ENCODE peak calls at places on chromosomes 12 and 14, in ten cellular contexts. One of them, this sample, is unnamed.

GRCh38 chr12:76455582-76456345 is 103.8 kb downstream of the OSBPL8 start:
- DNase-seq in mammary epithelial cell: peak; percentile 89
- DNase-seq in activated T-helper 2 cell treated with anti-CD3 and anti-CD28 coated beads, Interferon-gamma antibody, Interleukin-2, Interleukin-4, amounts not matched to agents 10 μg/mL and 5 μg/mL and 100 μg/mL, durations not matched to agents 14 hours and 24 hours and 36 hours: no peak
- DNase-seq in C1 segment of cervical spinal cord: no peak
- DNase-seq in activated naive CD4-positive, alpha-beta T cell treated with Interleukin-2 at 50 U/mL for 16 hours: peak; percentile 17
- DNase-seq in naive thymus-derived CD8-positive, alpha-beta T cell: no peak
- DNase-seq in nephron progenitor cell: no peak
- DNase-seq in GM06990: peak; percentile 34
- DNase-seq in stimulated activated CD8-positive, alpha-beta memory T cell treated with anti-CD3 and anti-CD28 coated beads, Interleukin-15, amount 100 ng/mL, for 48 hours: no peak
- DNase-seq in foreskin fibroblast: peak; percentile 81
- DNase-seq in this sample: no peak

GRCh38 chr12:55681142-55682077 is 26.3 kb downstream of the ITGA7 start:
- DNase-seq in foreskin fibroblast: peak; percentile 79
- DNase-seq in naive thymus-derived CD8-positive, alpha-beta T cell: no peak
- DNase-seq in mammary epithelial cell: peak; percentile 43
- DNase-seq in activated T-helper 2 cell treated with anti-CD3 and anti-CD28 coated beads, Interferon-gamma antibody, Interleukin-2, Interleukin-4, amounts not matched to agents 10 μg/mL and 5 μg/mL and 100 μg/mL, durations not matched to agents 14 hours and 24 hours and 36 hours: no peak
- DNase-seq in GM06990: no peak
- DNase-seq in activated naive CD4-positive, alpha-beta T cell treated with Interleukin-2 at 50 U/mL for 16 hours: peak; percentile 4
- DNase-seq in stimulated activated CD8-positive, alpha-beta memory T cell treated with anti-CD3 and anti-CD28 coated beads, Interleukin-15, amount 100 ng/mL, for 48 hours: no peak
- DNase-seq in nephron progenitor cell: peak; percentile 61
- DNase-seq in C1 segment of cervical spinal cord: no peak
- DNase-seq in this sample: no peak

GRCh38 chr12:10393291-10393690 is 3.5 kb upstream of the KLRK1 start:
- DNase-seq in activated T-helper 2 cell treated with anti-CD3 and anti-CD28 coated beads, Interferon-gamma antibody, Interleukin-2, Interleukin-4, amounts not matched to agents 10 μg/mL and 5 μg/mL and 100 μg/mL, durations not matched to agents 14 hours and 24 hours and 36 hours: no peak
- DNase-seq in stimulated activated CD8-positive, alpha-beta memory T cell treated with anti-CD3 and anti-CD28 coated beads, Interleukin-15, amount 100 ng/mL, for 48 hours: no peak
- DNase-seq in C1 segment of cervical spinal cord: no peak
- DNase-seq in GM06990: no peak
- DNase-seq in naive thymus-derived CD8-positive, alpha-beta T cell: no peak
- DNase-seq in foreskin fibroblast: no peak
- DNase-seq in mammary epithelial cell: no peak
- DNase-seq in activated naive CD4-positive, alpha-beta T cell treated with Interleukin-2 at 50 U/mL for 16 hours: no peak
- DNase-seq in nephron progenitor cell: no peak
- DNase-seq in this sample: no peak

GRCh38 chr12:106741247-106741646 is 33.2 kb upstream of the RIC8B start:
- DNase-seq in foreskin fibroblast: no peak
- DNase-seq in naive thymus-derived CD8-positive, alpha-beta T cell: no peak
- DNase-seq in activated T-helper 2 cell treated with anti-CD3 and anti-CD28 coated beads, Interferon-gamma antibody, Interleukin-2, Interleukin-4, amounts not matched to agents 10 μg/mL and 5 μg/mL and 100 μg/mL, durations not matched to agents 14 hours and 24 hours and 36 hours: no peak
- DNase-seq in nephron progenitor cell: no peak
- DNase-seq in stimulated activated CD8-positive, alpha-beta memory T cell treated with anti-CD3 and anti-CD28 coated beads, Interleukin-15, amount 100 ng/mL, for 48 hours: no peak
- DNase-seq in mammary epithelial cell: no peak
- DNase-seq in activated naive CD4-positive, alpha-beta T cell treated with Interleukin-2 at 50 U/mL for 16 hours: no peak
- DNase-seq in GM06990: no peak
- DNase-seq in C1 segment of cervical spinal cord: no peak
- DNase-seq in this sample: no peak

GRCh38 chr12:108815875-108816594 is 41.3 kb downstream of the SSH1 start:
- DNase-seq in C1 segment of cervical spinal cord: no peak
- DNase-seq in activated naive CD4-positive, alpha-beta T cell treated with Interleukin-2 at 50 U/mL for 16 hours: no peak
- DNase-seq in activated T-helper 2 cell treated with anti-CD3 and anti-CD28 coated beads, Interferon-gamma antibody, Interleukin-2, Interleukin-4, amounts not matched to agents 10 μg/mL and 5 μg/mL and 100 μg/mL, durations not matched to agents 14 hours and 24 hours and 36 hours: no peak
- DNase-seq in nephron progenitor cell: no peak
- DNase-seq in GM06990: no peak
- DNase-seq in naive thymus-derived CD8-positive, alpha-beta T cell: no peak
- DNase-seq in mammary epithelial cell: peak; percentile 85
- DNase-seq in stimulated activated CD8-positive, alpha-beta memory T cell treated with anti-CD3 and anti-CD28 coated beads, Interleukin-15, amount 100 ng/mL, for 48 hours: no peak
- DNase-seq in foreskin fibroblast: no peak
- DNase-seq in this sample: no peak

GRCh38 chr14:104687601-104688504 is 1.6 kb upstream of the INF2 start:
- DNase-seq in naive thymus-derived CD8-positive, alpha-beta T cell: no peak
- DNase-seq in nephron progenitor cell: peak; percentile 50
- DNase-seq in C1 segment of cervical spinal cord: no peak
- DNase-seq in activated naive CD4-positive, alpha-beta T cell treated with Interleukin-2 at 50 U/mL for 16 hours: no peak
- DNase-seq in mammary epithelial cell: peak; percentile 86
- DNase-seq in GM06990: no peak
- DNase-seq in stimulated activated CD8-positive, alpha-beta memory T cell treated with anti-CD3 and anti-CD28 coated beads, Interleukin-15, amount 100 ng/mL, for 48 hours: no peak
- DNase-seq in activated T-helper 2 cell treated with anti-CD3 and anti-CD28 coated beads, Interferon-gamma antibody, Interleukin-2, Interleukin-4, amounts not matched to agents 10 μg/mL and 5 μg/mL and 100 μg/mL, durations not matched to agents 14 hours and 24 hours and 36 hours: no peak
- DNase-seq in foreskin fibroblast: no peak
- DNase-seq in this sample: peak; percentile 62

GRCh38 chr12:70243510-70244331 is 488 bp downstream of the CNOT2 start:
- DNase-seq in activated naive CD4-positive, alpha-beta T cell treated with Interleukin-2 at 50 U/mL for 16 hours: peak; percentile 68
- DNase-seq in naive thymus-derived CD8-positive, alpha-beta T cell: peak; percentile 71
- DNase-seq in foreskin fibroblast: peak; percentile 57
- DNase-seq in activated T-helper 2 cell treated with anti-CD3 and anti-CD28 coated beads, Interferon-gamma antibody, Interleukin-2, Interleukin-4, amounts not matched to agents 10 μg/mL and 5 μg/mL and 100 μg/mL, durations not matched to agents 14 hours and 24 hours and 36 hours: peak; percentile 49
- DNase-seq in stimulated activated CD8-positive, alpha-beta memory T cell treated with anti-CD3 and anti-CD28 coated beads, Interleukin-15, amount 100 ng/mL, for 48 hours: peak; percentile 41
- DNase-seq in GM06990: no peak
- DNase-seq in mammary epithelial cell: peak; percentile 58
- DNase-seq in nephron progenitor cell: peak; percentile 72
- DNase-seq in C1 segment of cervical spinal cord: peak; percentile 53
- DNase-seq in this sample: peak; percentile 45

GRCh38 chr14:20802341-20803084 is at the start of gene RNASE1:
- DNase-seq in activated naive CD4-positive, alpha-beta T cell treated with Interleukin-2 at 50 U/mL for 16 hours: no peak
- DNase-seq in nephron progenitor cell: no peak
- DNase-seq in GM06990: no peak
- DNase-seq in activated T-helper 2 cell treated with anti-CD3 and anti-CD28 coated beads, Interferon-gamma antibody, Interleukin-2, Interleukin-4, amounts not matched to agents 10 μg/mL and 5 μg/mL and 100 μg/mL, durations not matched to agents 14 hours and 24 hours and 36 hours: no peak
- DNase-seq in C1 segment of cervical spinal cord: no peak
- DNase-seq in foreskin fibroblast: no peak
- DNase-seq in stimulated activated CD8-positive, alpha-beta memory T cell treated with anti-CD3 and anti-CD28 coated beads, Interleukin-15, amount 100 ng/mL, for 48 hours: no peak
- DNase-seq in mammary epithelial cell: no peak
- DNase-seq in naive thymus-derived CD8-positive, alpha-beta T cell: no peak
- DNase-seq in this sample: peak; percentile 50

GRCh38 chr14:64625363-64626232 is 75.8 kb downstream of the PPP1R36 start:
- DNase-seq in naive thymus-derived CD8-positive, alpha-beta T cell: no peak
- DNase-seq in activated T-helper 2 cell treated with anti-CD3 and anti-CD28 coated beads, Interferon-gamma antibody, Interleukin-2, Interleukin-4, amounts not matched to agents 10 μg/mL and 5 μg/mL and 100 μg/mL, durations not matched to agents 14 hours and 24 hours and 36 hours: no peak
- DNase-seq in GM06990: no peak
- DNase-seq in mammary epithelial cell: no peak
- DNase-seq in C1 segment of cervical spinal cord: no peak
- DNase-seq in nephron progenitor cell: no peak
- DNase-seq in stimulated activated CD8-positive, alpha-beta memory T cell treated with anti-CD3 and anti-CD28 coated beads, Interleukin-15, amount 100 ng/mL, for 48 hours: no peak
- DNase-seq in foreskin fibroblast: no peak
- DNase-seq in activated naive CD4-positive, alpha-beta T cell treated with Interleukin-2 at 50 U/mL for 16 hours: no peak
- DNase-seq in this sample: no peak

GRCh38 chr14:78598046-78598652 is 428.0 kb downstream of the NRXN3 start:
- DNase-seq in C1 segment of cervical spinal cord: no peak
- DNase-seq in mammary epithelial cell: peak; percentile 16
- DNase-seq in naive thymus-derived CD8-positive, alpha-beta T cell: no peak
- DNase-seq in nephron progenitor cell: peak; percentile 72
- DNase-seq in GM06990: peak; percentile 13
- DNase-seq in activated T-helper 2 cell treated with anti-CD3 and anti-CD28 coated beads, Interferon-gamma antibody, Interleukin-2, Interleukin-4, amounts not matched to agents 10 μg/mL and 5 μg/mL and 100 μg/mL, durations not matched to agents 14 hours and 24 hours and 36 hours: peak; percentile 16
- DNase-seq in stimulated activated CD8-positive, alpha-beta memory T cell treated with anti-CD3 and anti-CD28 coated beads, Interleukin-15, amount 100 ng/mL, for 48 hours: peak; percentile 2
- DNase-seq in activated naive CD4-positive, alpha-beta T cell treated with Interleukin-2 at 50 U/mL for 16 hours: peak; percentile 21
- DNase-seq in foreskin fibroblast: peak; percentile 30
- DNase-seq in this sample: peak; percentile 44

GRCh38 chr14:52052289-52052943 is 16.4 kb downstream of the NID2 start:
- DNase-seq in naive thymus-derived CD8-positive, alpha-beta T cell: no peak
- DNase-seq in activated T-helper 2 cell treated with anti-CD3 and anti-CD28 coated beads, Interferon-gamma antibody, Interleukin-2, Interleukin-4, amounts not matched to agents 10 μg/mL and 5 μg/mL and 100 μg/mL, durations not matched to agents 14 hours and 24 hours and 36 hours: no peak
- DNase-seq in nephron progenitor cell: no peak
- DNase-seq in activated naive CD4-positive, alpha-beta T cell treated with Interleukin-2 at 50 U/mL for 16 hours: no peak
- DNase-seq in C1 segment of cervical spinal cord: no peak
- DNase-seq in stimulated activated CD8-positive, alpha-beta memory T cell treated with anti-CD3 and anti-CD28 coated beads, Interleukin-15, amount 100 ng/mL, for 48 hours: no peak
- DNase-seq in foreskin fibroblast: peak; percentile 77
- DNase-seq in mammary epithelial cell: no peak
- DNase-seq in GM06990: no peak
- DNase-seq in this sample: no peak

GRCh38 chr12:132444957-132445883 is 44.7 kb upstream of the FBRSL1 start:
- DNase-seq in C1 segment of cervical spinal cord: no peak
- DNase-seq in GM06990: peak; percentile 51
- DNase-seq in activated T-helper 2 cell treated with anti-CD3 and anti-CD28 coated beads, Interferon-gamma antibody, Interleukin-2, Interleukin-4, amounts not matched to agents 10 μg/mL and 5 μg/mL and 100 μg/mL, durations not matched to agents 14 hours and 24 hours and 36 hours: peak; percentile 80
- DNase-seq in activated naive CD4-positive, alpha-beta T cell treated with Interleukin-2 at 50 U/mL for 16 hours: peak; percentile 84
- DNase-seq in stimulated activated CD8-positive, alpha-beta memory T cell treated with anti-CD3 and anti-CD28 coated beads, Interleukin-15, amount 100 ng/mL, for 48 hours: peak; percentile 72
- DNase-seq in mammary epithelial cell: no peak
- DNase-seq in foreskin fibroblast: no peak
- DNase-seq in naive thymus-derived CD8-positive, alpha-beta T cell: peak; percentile 59
- DNase-seq in nephron progenitor cell: no peak
- DNase-seq in this sample: no peak

GRCh38 chr12:93634416-93634815 is 42.8 kb upstream of the CRADD start:
- DNase-seq in GM06990: no peak
- DNase-seq in naive thymus-derived CD8-positive, alpha-beta T cell: no peak
- DNase-seq in C1 segment of cervical spinal cord: no peak
- DNase-seq in mammary epithelial cell: no peak
- DNase-seq in nephron progenitor cell: no peak
- DNase-seq in activated T-helper 2 cell treated with anti-CD3 and anti-CD28 coated beads, Interferon-gamma antibody, Interleukin-2, Interleukin-4, amounts not matched to agents 10 μg/mL and 5 μg/mL and 100 μg/mL, durations not matched to agents 14 hours and 24 hours and 36 hours: no peak
- DNase-seq in stimulated activated CD8-positive, alpha-beta memory T cell treated with anti-CD3 and anti-CD28 coated beads, Interleukin-15, amount 100 ng/mL, for 48 hours: no peak
- DNase-seq in activated naive CD4-positive, alpha-beta T cell treated with Interleukin-2 at 50 U/mL for 16 hours: no peak
- DNase-seq in foreskin fibroblast: no peak
- DNase-seq in this sample: no peak

GRCh38 chr12:119870462-119870861 is 6.7 kb downstream of the CIT start:
- DNase-seq in naive thymus-derived CD8-positive, alpha-beta T cell: no peak
- DNase-seq in mammary epithelial cell: peak; percentile 7
- DNase-seq in nephron progenitor cell: no peak
- DNase-seq in GM06990: no peak
- DNase-seq in stimulated activated CD8-positive, alpha-beta memory T cell treated with anti-CD3 and anti-CD28 coated beads, Interleukin-15, amount 100 ng/mL, for 48 hours: no peak
- DNase-seq in activated naive CD4-positive, alpha-beta T cell treated with Interleukin-2 at 50 U/mL for 16 hours: no peak
- DNase-seq in C1 segment of cervical spinal cord: no peak
- DNase-seq in activated T-helper 2 cell treated with anti-CD3 and anti-CD28 coated beads, Interferon-gamma antibody, Interleukin-2, Interleukin-4, amounts not matched to agents 10 μg/mL and 5 μg/mL and 100 μg/mL, durations not matched to agents 14 hours and 24 hours and 36 hours: no peak
- DNase-seq in foreskin fibroblast: peak; percentile 25
- DNase-seq in this sample: no peak

GRCh38 chr12:67193705-67194104 is 75.5 kb upstream of the CAND1 start:
- DNase-seq in C1 segment of cervical spinal cord: no peak
- DNase-seq in foreskin fibroblast: peak; percentile 1
- DNase-seq in stimulated activated CD8-positive, alpha-beta memory T cell treated with anti-CD3 and anti-CD28 coated beads, Interleukin-15, amount 100 ng/mL, for 48 hours: no peak
- DNase-seq in mammary epithelial cell: peak; percentile 26
- DNase-seq in naive thymus-derived CD8-positive, alpha-beta T cell: no peak
- DNase-seq in nephron progenitor cell: peak; percentile 75
- DNase-seq in activated naive CD4-positive, alpha-beta T cell treated with Interleukin-2 at 50 U/mL for 16 hours: peak; percentile 5
- DNase-seq in GM06990: no peak
- DNase-seq in activated T-helper 2 cell treated with anti-CD3 and anti-CD28 coated beads, Interferon-gamma antibody, Interleukin-2, Interleukin-4, amounts not matched to agents 10 μg/mL and 5 μg/mL and 100 μg/mL, durations not matched to agents 14 hours and 24 hours and 36 hours: no peak
- DNase-seq in this sample: no peak

GRCh38 chr14:74176404-74176788 is 62.9 kb upstream of the VSX2 start:
- DNase-seq in activated naive CD4-positive, alpha-beta T cell treated with Interleukin-2 at 50 U/mL for 16 hours: no peak
- DNase-seq in mammary epithelial cell: no peak
- DNase-seq in naive thymus-derived CD8-positive, alpha-beta T cell: no peak
- DNase-seq in C1 segment of cervical spinal cord: no peak
- DNase-seq in nephron progenitor cell: no peak
- DNase-seq in GM06990: no peak
- DNase-seq in activated T-helper 2 cell treated with anti-CD3 and anti-CD28 coated beads, Interferon-gamma antibody, Interleukin-2, Interleukin-4, amounts not matched to agents 10 μg/mL and 5 μg/mL and 100 μg/mL, durations not matched to agents 14 hours and 24 hours and 36 hours: no peak
- DNase-seq in foreskin fibroblast: no peak
- DNase-seq in stimulated activated CD8-positive, alpha-beta memory T cell treated with anti-CD3 and anti-CD28 coated beads, Interleukin-15, amount 100 ng/mL, for 48 hours: no peak
- DNase-seq in this sample: no peak

GRCh38 chr14:96674121-96674520 is 123.1 kb upstream of the VRK1 start:
- DNase-seq in activated naive CD4-positive, alpha-beta T cell treated with Interleukin-2 at 50 U/mL for 16 hours: no peak
- DNase-seq in foreskin fibroblast: no peak
- DNase-seq in naive thymus-derived CD8-positive, alpha-beta T cell: no peak
- DNase-seq in activated T-helper 2 cell treated with anti-CD3 and anti-CD28 coated beads, Interferon-gamma antibody, Interleukin-2, Interleukin-4, amounts not matched to agents 10 μg/mL and 5 μg/mL and 100 μg/mL, durations not matched to agents 14 hours and 24 hours and 36 hours: no peak
- DNase-seq in GM06990: no peak
- DNase-seq in C1 segment of cervical spinal cord: no peak
- DNase-seq in stimulated activated CD8-positive, alpha-beta memory T cell treated with anti-CD3 and anti-CD28 coated beads, Interleukin-15, amount 100 ng/mL, for 48 hours: no peak
- DNase-seq in mammary epithelial cell: no peak
- DNase-seq in nephron progenitor cell: no peak
- DNase-seq in this sample: no peak

GRCh38 chr12:5716221-5716620 is 228.8 kb downstream of the ANO2 start:
- DNase-seq in GM06990: no peak
- DNase-seq in stimulated activated CD8-positive, alpha-beta memory T cell treated with anti-CD3 and anti-CD28 coated beads, Interleukin-15, amount 100 ng/mL, for 48 hours: no peak
- DNase-seq in nephron progenitor cell: no peak
- DNase-seq in naive thymus-derived CD8-positive, alpha-beta T cell: no peak
- DNase-seq in C1 segment of cervical spinal cord: no peak
- DNase-seq in activated T-helper 2 cell treated with anti-CD3 and anti-CD28 coated beads, Interferon-gamma antibody, Interleukin-2, Interleukin-4, amounts not matched to agents 10 μg/mL and 5 μg/mL and 100 μg/mL, durations not matched to agents 14 hours and 24 hours and 36 hours: no peak
- DNase-seq in mammary epithelial cell: no peak
- DNase-seq in activated naive CD4-positive, alpha-beta T cell treated with Interleukin-2 at 50 U/mL for 16 hours: no peak
- DNase-seq in foreskin fibroblast: no peak
- DNase-seq in this sample: no peak

GRCh38 chr14:92990456-92991430 is 67.8 kb downstream of the CHGA start:
- DNase-seq in naive thymus-derived CD8-positive, alpha-beta T cell: no peak
- DNase-seq in foreskin fibroblast: no peak
- DNase-seq in stimulated activated CD8-positive, alpha-beta memory T cell treated with anti-CD3 and anti-CD28 coated beads, Interleukin-15, amount 100 ng/mL, for 48 hours: no peak
- DNase-seq in nephron progenitor cell: no peak
- DNase-seq in activated naive CD4-positive, alpha-beta T cell treated with Interleukin-2 at 50 U/mL for 16 hours: no peak
- DNase-seq in GM06990: no peak
- DNase-seq in mammary epithelial cell: no peak
- DNase-seq in C1 segment of cervical spinal cord: no peak
- DNase-seq in activated T-helper 2 cell treated with anti-CD3 and anti-CD28 coated beads, Interferon-gamma antibody, Interleukin-2, Interleukin-4, amounts not matched to agents 10 μg/mL and 5 μg/mL and 100 μg/mL, durations not matched to agents 14 hours and 24 hours and 36 hours: no peak
- DNase-seq in this sample: no peak

GRCh38 chr12:110282956-110283817 is 2.1 kb downstream of the ATP2A2 start:
- DNase-seq in naive thymus-derived CD8-positive, alpha-beta T cell: no peak
- DNase-seq in stimulated activated CD8-positive, alpha-beta memory T cell treated with anti-CD3 and anti-CD28 coated beads, Interleukin-15, amount 100 ng/mL, for 48 hours: no peak
- DNase-seq in foreskin fibroblast: no peak
- DNase-seq in activated naive CD4-positive, alpha-beta T cell treated with Interleukin-2 at 50 U/mL for 16 hours: no peak
- DNase-seq in nephron progenitor cell: no peak
- DNase-seq in GM06990: no peak
- DNase-seq in C1 segment of cervical spinal cord: no peak
- DNase-seq in mammary epithelial cell: no peak
- DNase-seq in activated T-helper 2 cell treated with anti-CD3 and anti-CD28 coated beads, Interferon-gamma antibody, Interleukin-2, Interleukin-4, amounts not matched to agents 10 μg/mL and 5 μg/mL and 100 μg/mL, durations not matched to agents 14 hours and 24 hours and 36 hours: no peak
- DNase-seq in this sample: no peak

GRCh38 chr12:46110220-46110700 is 119.9 kb upstream of the SCAF11 start:
- DNase-seq in mammary epithelial cell: no peak
- DNase-seq in foreskin fibroblast: no peak
- DNase-seq in activated naive CD4-positive, alpha-beta T cell treated with Interleukin-2 at 50 U/mL for 16 hours: no peak
- DNase-seq in naive thymus-derived CD8-positive, alpha-beta T cell: no peak
- DNase-seq in nephron progenitor cell: no peak
- DNase-seq in GM06990: no peak
- DNase-seq in stimulated activated CD8-positive, alpha-beta memory T cell treated with anti-CD3 and anti-CD28 coated beads, Interleukin-15, amount 100 ng/mL, for 48 hours: no peak
- DNase-seq in activated T-helper 2 cell treated with anti-CD3 and anti-CD28 coated beads, Interferon-gamma antibody, Interleukin-2, Interleukin-4, amounts not matched to agents 10 μg/mL and 5 μg/mL and 100 μg/mL, durations not matched to agents 14 hours and 24 hours and 36 hours: no peak
- DNase-seq in C1 segment of cervical spinal cord: no peak
- DNase-seq in this sample: no peak